ENCODE peak calls at places on chromosomes 16 and 17, in six cellular contexts. A is SW480, C is NCI-H1417, Y is SHP77, H is epithelial cell of esophagus, L is H7. V is an unnamed sample.

GRCh38 chr16:5895137-5895536 is 797.5 kb upstream of the EEF2KMT start:
- DNase-seq in A (no peak), C (no peak), Y (no peak), H (peak), L (no peak), V (no peak)

GRCh38 chr17:46986401-46986800 is 7.3 kb upstream of the RPRML start:
- DNase-seq in A (no peak), C (no peak), Y (no peak), H (no peak), L (no peak), V (no peak)

GRCh38 chr16:569445-570254 is at the start of gene PIGQ:
- DNase-seq in A (no peak), C (peak), Y (peak), H (peak), L (peak), V (no peak)

GRCh38 chr17:63414222-63414621 is 31.9 kb downstream of the CYB561 start:
- DNase-seq in A (no peak), C (no peak), Y (no peak), H (no peak), L (no peak), V (no peak)

GRCh38 chr17:39928868-39929651 is 1.5 kb downstream of the LRRC3C start:
- DNase-seq in A (peak), C (no peak), Y (no peak), H (peak), L (no peak), V (no peak)

GRCh38 chr16:29839822-29840221 is 19.6 kb downstream of the MVP start:
- DNase-seq in A (no peak), C (no peak), Y (no peak), H (no peak), L (peak), V (no peak)

GRCh38 chr17:42378597-42379594 is 9.3 kb downstream of the STAT3 start:
- DNase-seq in A (peak), C (peak), Y (no peak), H (peak), L (no peak), V (peak)

GRCh38 chr17:44909681-44910144 is 5.6 kb downstream of the GFAP start:
- DNase-seq in A (no peak), C (no peak), Y (no peak), H (peak), L (peak), V (no peak)

GRCh38 chr16:73054732-73055481 is 7.0 kb upstream of the ZFHX3 start:
- DNase-seq in A (no peak), C (peak), Y (peak), H (peak), L (peak), V (no peak)

GRCh38 chr17:42456223-42457106 is 2.2 kb upstream of the ATP6V0A1 start:
- DNase-seq in A (peak), C (no peak), Y (no peak), H (peak), L (no peak), V (no peak)

GRCh38 chr17:4548721-4549531 is 6.3 kb downstream of the MYBBP1A start:
- DNase-seq in A (no peak), C (no peak), Y (no peak), H (peak), L (no peak), V (no peak)

GRCh38 chr16:27430923-27431484 is 29.0 kb downstream of the IL21R start:
- DNase-seq in A (no peak), C (no peak), Y (no peak), H (no peak), L (no peak), V (no peak)